ENCODE peak calls at places on chromosomes 2 and 18, in six cellular contexts. One of them, this sample, is unnamed.

GRCh38 chr2:170505631-170506270 is 209.4 kb upstream of the SP5 start:
- DNase-seq in body of pancreas: peak; percentile 28
- DNase-seq in heart right ventricle: peak; percentile 69
- DNase-seq in left lung: no peak
- DNase-seq in dorsolateral prefrontal cortex: peak; percentile 96
- DNase-seq in right atrium auricular region: peak; percentile 66
- DNase-seq in this sample: no peak

GRCh38 chr2:210681481-210681880 is 125.1 kb downstream of the CPS1 start:
- DNase-seq in right atrium auricular region: no peak
- DNase-seq in body of pancreas: no peak
- DNase-seq in heart right ventricle: no peak
- DNase-seq in dorsolateral prefrontal cortex: no peak
- DNase-seq in left lung: no peak
- DNase-seq in this sample: no peak

GRCh38 chr2:99775585-99775984 is 285.8 kb upstream of the REV1 start:
- DNase-seq in right atrium auricular region: no peak
- DNase-seq in left lung: no peak
- DNase-seq in body of pancreas: no peak
- DNase-seq in dorsolateral prefrontal cortex: no peak
- DNase-seq in heart right ventricle: no peak
- DNase-seq in this sample: no peak

GRCh38 chr2:134218928-134219707 is 34.8 kb upstream of the MGAT5 start:
- DNase-seq in heart right ventricle: peak; percentile 45
- DNase-seq in dorsolateral prefrontal cortex: no peak
- DNase-seq in body of pancreas: peak; percentile 49
- DNase-seq in left lung: peak; percentile 65
- DNase-seq in right atrium auricular region: no peak
- DNase-seq in this sample: no peak

GRCh38 chr2:231280861-231281260 is 82.4 kb downstream of the ARMC9 start:
- DNase-seq in right atrium auricular region: no peak
- DNase-seq in heart right ventricle: no peak
- DNase-seq in dorsolateral prefrontal cortex: no peak
- DNase-seq in body of pancreas: no peak
- DNase-seq in left lung: no peak
- DNase-seq in this sample: no peak

GRCh38 chr2:68921646-68922045 is 31.0 kb downstream of the GKN2 start:
- DNase-seq in heart right ventricle: no peak
- DNase-seq in body of pancreas: no peak
- DNase-seq in left lung: no peak
- DNase-seq in dorsolateral prefrontal cortex: no peak
- DNase-seq in right atrium auricular region: no peak
- DNase-seq in this sample: no peak

GRCh38 chr2:233556756-233557736 is 9.5 kb downstream of the USP40 start:
- DNase-seq in heart right ventricle: no peak
- DNase-seq in dorsolateral prefrontal cortex: no peak
- DNase-seq in right atrium auricular region: no peak
- DNase-seq in body of pancreas: peak; percentile 9
- DNase-seq in left lung: no peak
- DNase-seq in this sample: no peak

GRCh38 chr2:70906439-70907018 is 29.2 kb upstream of the ATP6V1B1 start:
- DNase-seq in body of pancreas: no peak
- DNase-seq in right atrium auricular region: peak; percentile 32
- DNase-seq in heart right ventricle: no peak
- DNase-seq in left lung: no peak
- DNase-seq in dorsolateral prefrontal cortex: no peak
- DNase-seq in this sample: peak; percentile 45

GRCh38 chr2:16129716-16130540 is 189.6 kb downstream of the MYCN start:
- DNase-seq in right atrium auricular region: no peak
- DNase-seq in left lung: no peak
- DNase-seq in body of pancreas: no peak
- DNase-seq in dorsolateral prefrontal cortex: no peak
- DNase-seq in heart right ventricle: no peak
- DNase-seq in this sample: no peak

GRCh38 chr2:239465017-239466001 is 64.5 kb upstream of the HDAC4 start:
- DNase-seq in left lung: peak; percentile 92
- DNase-seq in body of pancreas: peak; percentile 84
- DNase-seq in dorsolateral prefrontal cortex: peak; percentile 85
- DNase-seq in right atrium auricular region: peak; percentile 84
- DNase-seq in heart right ventricle: peak; percentile 49
- DNase-seq in this sample: peak; percentile 79

GRCh38 chr2:81481994-81482368 is 1177.4 kb upstream of the LRRTM1 start:
- DNase-seq in dorsolateral prefrontal cortex: no peak
- DNase-seq in heart right ventricle: no peak
- DNase-seq in right atrium auricular region: no peak
- DNase-seq in body of pancreas: no peak
- DNase-seq in left lung: no peak
- DNase-seq in this sample: no peak

GRCh38 chr18:69580107-69580506 is 179.4 kb downstream of the DOK6 start:
- DNase-seq in heart right ventricle: no peak
- DNase-seq in body of pancreas: no peak
- DNase-seq in dorsolateral prefrontal cortex: no peak
- DNase-seq in left lung: no peak
- DNase-seq in right atrium auricular region: no peak
- DNase-seq in this sample: no peak

GRCh38 chr2:55992465-55992864 is 68.9 kb upstream of the EFEMP1 start:
- DNase-seq in body of pancreas: peak; percentile 48
- DNase-seq in heart right ventricle: peak; percentile 8
- DNase-seq in right atrium auricular region: peak; percentile 77
- DNase-seq in left lung: no peak
- DNase-seq in dorsolateral prefrontal cortex: no peak
- DNase-seq in this sample: no peak

GRCh38 chr2:69946351-69947077 is 14.9 kb downstream of the ASPRV1 start:
- DNase-seq in left lung: no peak
- DNase-seq in heart right ventricle: no peak
- DNase-seq in body of pancreas: no peak
- DNase-seq in right atrium auricular region: peak; percentile 53
- DNase-seq in dorsolateral prefrontal cortex: no peak
- DNase-seq in this sample: no peak

GRCh38 chr2:191322838-191323506 is 77.8 kb downstream of the MYO1B start:
- DNase-seq in body of pancreas: no peak
- DNase-seq in heart right ventricle: no peak
- DNase-seq in right atrium auricular region: no peak
- DNase-seq in dorsolateral prefrontal cortex: no peak
- DNase-seq in left lung: no peak
- DNase-seq in this sample: no peak

GRCh38 chr2:221075203-221075602 is 496.9 kb downstream of the EPHA4 start:
- DNase-seq in left lung: no peak
- DNase-seq in dorsolateral prefrontal cortex: no peak
- DNase-seq in heart right ventricle: no peak
- DNase-seq in body of pancreas: no peak
- DNase-seq in right atrium auricular region: no peak
- DNase-seq in this sample: no peak

GRCh38 chr2:144332356-144333143 is 187.4 kb downstream of the ZEB2 start:
- DNase-seq in right atrium auricular region: peak; percentile 77
- DNase-seq in heart right ventricle: peak; percentile 80
- DNase-seq in left lung: peak; percentile 98
- DNase-seq in body of pancreas: peak; percentile 87
- DNase-seq in dorsolateral prefrontal cortex: peak; percentile 74
- DNase-seq in this sample: peak; percentile 93

GRCh38 chr2:226327830-226328229 is 471.8 kb downstream of the IRS1 start:
- DNase-seq in heart right ventricle: no peak
- DNase-seq in body of pancreas: no peak
- DNase-seq in right atrium auricular region: no peak
- DNase-seq in dorsolateral prefrontal cortex: no peak
- DNase-seq in left lung: no peak
- DNase-seq in this sample: no peak

GRCh38 chr2:179226203-179226960 is 38.2 kb downstream of the SESTD1 start:
- DNase-seq in body of pancreas: peak; percentile 67
- DNase-seq in heart right ventricle: peak; percentile 26
- DNase-seq in right atrium auricular region: no peak
- DNase-seq in dorsolateral prefrontal cortex: peak; percentile 61
- DNase-seq in left lung: no peak
- DNase-seq in this sample: no peak

GRCh38 chr2:53422979-53423378 is 344.6 kb upstream of the CHAC2 start:
- DNase-seq in heart right ventricle: no peak
- DNase-seq in dorsolateral prefrontal cortex: no peak
- DNase-seq in right atrium auricular region: no peak
- DNase-seq in left lung: no peak
- DNase-seq in body of pancreas: peak; percentile 52
- DNase-seq in this sample: no peak

GRCh38 chr2:167438206-167438605 is 549.9 kb downstream of the XIRP2 start:
- DNase-seq in dorsolateral prefrontal cortex: no peak
- DNase-seq in heart right ventricle: no peak
- DNase-seq in left lung: no peak
- DNase-seq in right atrium auricular region: no peak
- DNase-seq in body of pancreas: no peak
- DNase-seq in this sample: no peak

GRCh38 chr18:48534364-48534763 is 4.5 kb upstream of the CTIF start:
- DNase-seq in right atrium auricular region: peak; percentile 23
- DNase-seq in body of pancreas: no peak
- DNase-seq in heart right ventricle: no peak
- DNase-seq in dorsolateral prefrontal cortex: no peak
- DNase-seq in left lung: no peak
- DNase-seq in this sample: no peak

GRCh38 chr2:69298261-69298660 is 88.8 kb downstream of the GFPT1 start:
- DNase-seq in left lung: no peak
- DNase-seq in dorsolateral prefrontal cortex: no peak
- DNase-seq in body of pancreas: no peak
- DNase-seq in right atrium auricular region: no peak
- DNase-seq in heart right ventricle: no peak
- DNase-seq in this sample: no peak

GRCh38 chr2:171227066-171227782 is 66.5 kb upstream of the TLK1 start:
- DNase-seq in right atrium auricular region: no peak
- DNase-seq in body of pancreas: no peak
- DNase-seq in dorsolateral prefrontal cortex: no peak
- DNase-seq in left lung: no peak
- DNase-seq in heart right ventricle: no peak
- DNase-seq in this sample: no peak

GRCh38 chr2:216370961-216371633 is 1.2 kb downstream of the MARCHF4 start:
- DNase-seq in right atrium auricular region: no peak
- DNase-seq in dorsolateral prefrontal cortex: no peak
- DNase-seq in left lung: no peak
- DNase-seq in body of pancreas: no peak
- DNase-seq in heart right ventricle: no peak
- DNase-seq in this sample: no peak

GRCh38 chr2:216373896-216374295 is 1.6 kb upstream of the MARCHF4 start:
- DNase-seq in dorsolateral prefrontal cortex: no peak
- DNase-seq in body of pancreas: no peak
- DNase-seq in right atrium auricular region: no peak
- DNase-seq in heart right ventricle: no peak
- DNase-seq in left lung: no peak
- DNase-seq in this sample: no peak

GRCh38 chr2:216369821-216370220 is 2.5 kb downstream of the MARCHF4 start:
- DNase-seq in body of pancreas: no peak
- DNase-seq in heart right ventricle: no peak
- DNase-seq in right atrium auricular region: no peak
- DNase-seq in left lung: no peak
- DNase-seq in dorsolateral prefrontal cortex: no peak
- DNase-seq in this sample: no peak

GRCh38 chr2:216372761-216373291 is 543 bp upstream of the MARCHF4 start:
- DNase-seq in left lung: no peak
- DNase-seq in right atrium auricular region: no peak
- DNase-seq in dorsolateral prefrontal cortex: no peak
- DNase-seq in heart right ventricle: no peak
- DNase-seq in body of pancreas: no peak
- DNase-seq in this sample: no peak

GRCh38 chr2:216371756-216372702 is at the start of gene MARCHF4:
- DNase-seq in left lung: peak; percentile 87
- DNase-seq in heart right ventricle: peak; percentile 66
- DNase-seq in dorsolateral prefrontal cortex: peak; percentile 48
- DNase-seq in body of pancreas: peak; percentile 55
- DNase-seq in right atrium auricular region: peak; percentile 65
- DNase-seq in this sample: no peak
- H3K4me3 ChIP-seq in left lung: no peak within 1 kb of the TSS
- H3K4me3 ChIP-seq in heart right ventricle: no peak within 1 kb of the TSS
- H3K4me3 ChIP-seq in dorsolateral prefrontal cortex: peak within 1 kb of the TSS; percentile 70
- H3K4me3 ChIP-seq in body of pancreas: no peak within 1 kb of the TSS
- H3K4me3 ChIP-seq in right atrium auricular region: peak within 1 kb of the TSS; percentile 17
- H3K4me3 ChIP-seq in this sample: peak within 1 kb of the TSS; percentile 59

GRCh38 chr2:228545041-228545440 is 363.6 kb upstream of the SPHKAP start:
- DNase-seq in left lung: no peak
- DNase-seq in heart right ventricle: no peak
- DNase-seq in body of pancreas: no peak
- DNase-seq in dorsolateral prefrontal cortex: no peak
- DNase-seq in right atrium auricular region: no peak
- DNase-seq in this sample: no peak
- TF ChIP-seq CTCF in left lung: no peak
- TF ChIP-seq CTCF in heart right ventricle: no peak
- TF ChIP-seq CTCF in body of pancreas: no peak
- TF ChIP-seq CTCF in dorsolateral prefrontal cortex: no peak
- TF ChIP-seq CTCF in right atrium auricular region: no peak
- TF ChIP-seq CTCF in this sample: no peak

DNA sequence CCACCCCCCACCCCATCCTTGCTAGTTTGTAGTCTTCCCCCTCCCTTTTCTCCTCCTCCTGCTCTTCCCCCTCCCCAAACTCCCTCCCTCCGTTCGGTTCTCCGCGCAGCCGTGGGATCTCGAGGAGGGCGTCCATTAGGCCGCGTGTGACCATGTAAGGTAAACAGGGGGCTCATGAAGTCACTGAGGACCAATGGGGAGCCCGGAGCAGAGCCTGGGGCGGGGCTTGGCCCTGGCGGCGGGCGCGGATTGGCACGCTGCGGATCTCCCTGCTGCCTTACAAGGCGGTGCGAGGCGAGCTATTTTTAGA is 246 bp upstream of the KLF7 start:
- DNase-seq in heart right ventricle: peak; percentile 99
- DNase-seq in body of pancreas: peak; percentile 98
- DNase-seq in left lung: peak; percentile 97
- DNase-seq in dorsolateral prefrontal cortex: peak; percentile 100
- DNase-seq in right atrium auricular region: peak; percentile 100
- DNase-seq in this sample: peak; percentile 100
- H3K27ac ChIP-seq in heart right ventricle: peak overlapping the region; percentile 100
- H3K27ac ChIP-seq in body of pancreas: peak overlapping the region; percentile 100
- H3K27ac ChIP-seq in left lung: peak overlapping the region; percentile 100
- H3K27ac ChIP-seq in dorsolateral prefrontal cortex: peak overlapping the region; percentile 100
- H3K27ac ChIP-seq in right atrium auricular region: peak overlapping the region; percentile 100
- H3K27ac ChIP-seq in this sample: peak overlapping the region; percentile 100

GRCh38 chr2:127576433-127577207 is 41.1 kb downstream of the MYO7B start:
- DNase-seq in dorsolateral prefrontal cortex: peak; percentile 54
- DNase-seq in right atrium auricular region: peak; percentile 80
- DNase-seq in body of pancreas: peak; percentile 19
- DNase-seq in left lung: peak; percentile 70
- DNase-seq in heart right ventricle: peak; percentile 74
- DNase-seq in this sample: peak; percentile 91
- H3K4me3 ChIP-seq in dorsolateral prefrontal cortex: no peak overlapping the region
- H3K4me3 ChIP-seq in right atrium auricular region: no peak overlapping the region
- H3K4me3 ChIP-seq in body of pancreas: no peak overlapping the region
- H3K4me3 ChIP-seq in left lung: no peak overlapping the region
- H3K4me3 ChIP-seq in heart right ventricle: no peak overlapping the region
- H3K4me3 ChIP-seq in this sample: peak overlapping the region; percentile 39